ENCODE peak calls at places on chromosomes 12 and 14, in eight cellular contexts. I is DMS 273 treated with DMSO at 0.1 percent for 48 hours; X is HT-29; D is activated T-helper 9 cell treated with anti-CD3 and anti-CD28 coated beads, Interleukin-2, amount 50 U/mL, for 16 hours; N is AML-193; P is CD4-positive, CD25-positive, alpha-beta regulatory T cell; F is neural crest cell; Y is mucosa of descending colon. M is an unnamed sample.

GRCh38 chr12:16110596-16110995 is 166.9 kb downstream of the SLC15A5 start:
- DNase-seq in X (no peak), D (no peak), N (no peak), I (no peak), F (no peak), P (no peak), Y (no peak), M (no peak)

GRCh38 chr12:105099355-105099754 is 8.2 kb upstream of the WASHC4 start:
- DNase-seq in F (no peak), N (peak), I (no peak), P (no peak), D (no peak), X (no peak), Y (no peak), M (no peak)

GRCh38 chr12:26471560-26471959 is 276.2 kb downstream of the SSPN start:
- DNase-seq in D (no peak), N (peak), P (no peak), I (no peak), Y (no peak), X (no peak), F (no peak), M (no peak)

GRCh38 chr14:100409016-100409385 is 85.9 kb downstream of the SLC25A47 start:
- DNase-seq in Y (no peak), N (no peak), X (no peak), I (no peak), P (no peak), D (no peak), F (no peak), M (no peak)

GRCh38 chr12:96434107-96434506 is 33.9 kb upstream of the CDK17 start:
- DNase-seq in F (no peak), N (peak), D (peak), I (no peak), P (peak), Y (peak), X (no peak), M (no peak)

GRCh38 chr14:23240661-23241060 is 2.9 kb downstream of the RNF212B start:
- DNase-seq in X (no peak), N (no peak), I (no peak), F (no peak), P (no peak), Y (no peak), D (no peak), M (no peak)

GRCh38 chr12:116609715-116610114 is 50.5 kb downstream of the MAP1LC3B2 start:
- DNase-seq in X (no peak), P (no peak), Y (peak), N (peak), D (no peak), I (no peak), F (peak), M (peak)

GRCh38 chr12:52832451-52832850 is 1.7 kb downstream of the KRT79 start:
- DNase-seq in X (no peak), F (no peak), D (no peak), N (no peak), I (no peak), Y (no peak), P (no peak), M (no peak)

GRCh38 chr12:91367234-91367849 is 184.7 kb upstream of the DCN start:
- DNase-seq in P (no peak), N (peak), F (no peak), D (no peak), X (peak), Y (no peak), I (no peak), M (no peak)